ENCODE peak calls at places on chromosomes 11 and 22, in seven cellular contexts. One of them, this sample, is unnamed.

GRCh38 chr22:49930596-49931412 is 12.4 kb downstream of the CRELD2 start:
- DNase-seq in B cell: peak; percentile 84
- DNase-seq in activated CD8-positive, alpha-beta memory T cell treated with anti-CD3 and anti-CD28 coated beads for 1 hour: no peak
- DNase-seq in stromal cell of bone marrow: peak; percentile 33
- DNase-seq in HL-60: peak; percentile 91
- DNase-seq in SJCRH30: peak; percentile 92
- DNase-seq in substantia nigra: peak; percentile 55
- DNase-seq in this sample: no peak

GRCh38 chr11:75583710-75584658 is 21.9 kb downstream of the SERPINH1 start:
- DNase-seq in B cell: peak; percentile 31
- DNase-seq in activated CD8-positive, alpha-beta memory T cell treated with anti-CD3 and anti-CD28 coated beads for 1 hour: no peak
- DNase-seq in stromal cell of bone marrow: no peak
- DNase-seq in HL-60: no peak
- DNase-seq in SJCRH30: peak; percentile 32
- DNase-seq in substantia nigra: no peak
- DNase-seq in this sample: no peak

GRCh38 chr11:126307706-126308105 is 3.8 kb downstream of the DCPS start:
- DNase-seq in B cell: no peak
- DNase-seq in activated CD8-positive, alpha-beta memory T cell treated with anti-CD3 and anti-CD28 coated beads for 1 hour: no peak
- DNase-seq in stromal cell of bone marrow: no peak
- DNase-seq in HL-60: peak; percentile 75
- DNase-seq in SJCRH30: peak; percentile 84
- DNase-seq in substantia nigra: no peak
- DNase-seq in this sample: no peak

GRCh38 chr11:44658451-44658850 is 68.3 kb upstream of the TSPAN18 start:
- DNase-seq in B cell: no peak
- DNase-seq in activated CD8-positive, alpha-beta memory T cell treated with anti-CD3 and anti-CD28 coated beads for 1 hour: no peak
- DNase-seq in stromal cell of bone marrow: no peak
- DNase-seq in HL-60: no peak
- DNase-seq in SJCRH30: no peak
- DNase-seq in substantia nigra: no peak
- DNase-seq in this sample: no peak

GRCh38 chr11:109733245-109733644 is 311.3 kb downstream of the C11orf87 start:
- DNase-seq in B cell: no peak
- DNase-seq in activated CD8-positive, alpha-beta memory T cell treated with anti-CD3 and anti-CD28 coated beads for 1 hour: no peak
- DNase-seq in stromal cell of bone marrow: no peak
- DNase-seq in HL-60: no peak
- DNase-seq in SJCRH30: no peak
- DNase-seq in substantia nigra: no peak
- DNase-seq in this sample: no peak

GRCh38 chr11:68083517-68083916 is 37.7 kb downstream of the CHKA start:
- DNase-seq in B cell: no peak
- DNase-seq in activated CD8-positive, alpha-beta memory T cell treated with anti-CD3 and anti-CD28 coated beads for 1 hour: no peak
- DNase-seq in stromal cell of bone marrow: no peak
- DNase-seq in HL-60: no peak
- DNase-seq in SJCRH30: no peak
- DNase-seq in substantia nigra: no peak
- DNase-seq in this sample: no peak

GRCh38 chr11:65718964-65719492 is 1.6 kb downstream of the RNASEH2C start:
- DNase-seq in B cell: no peak
- DNase-seq in activated CD8-positive, alpha-beta memory T cell treated with anti-CD3 and anti-CD28 coated beads for 1 hour: no peak
- DNase-seq in stromal cell of bone marrow: peak; percentile 11
- DNase-seq in HL-60: no peak
- DNase-seq in SJCRH30: no peak
- DNase-seq in substantia nigra: peak; percentile 10
- DNase-seq in this sample: no peak

GRCh38 chr11:69063671-69064260 is 15.0 kb downstream of the TPCN2 start:
- DNase-seq in B cell: no peak
- DNase-seq in activated CD8-positive, alpha-beta memory T cell treated with anti-CD3 and anti-CD28 coated beads for 1 hour: no peak
- DNase-seq in stromal cell of bone marrow: no peak
- DNase-seq in HL-60: no peak
- DNase-seq in SJCRH30: no peak
- DNase-seq in substantia nigra: no peak
- DNase-seq in this sample: no peak

GRCh38 chr11:18310800-18311340 is 11.1 kb downstream of the HPS5 start:
- DNase-seq in B cell: peak; percentile 23
- DNase-seq in activated CD8-positive, alpha-beta memory T cell treated with anti-CD3 and anti-CD28 coated beads for 1 hour: no peak
- DNase-seq in stromal cell of bone marrow: no peak
- DNase-seq in HL-60: peak; percentile 80
- DNase-seq in SJCRH30: peak; percentile 59
- DNase-seq in substantia nigra: no peak
- DNase-seq in this sample: no peak

GRCh38 chr22:21933899-21934298 is 18.7 kb downstream of the PPM1F start:
- DNase-seq in B cell: no peak
- DNase-seq in activated CD8-positive, alpha-beta memory T cell treated with anti-CD3 and anti-CD28 coated beads for 1 hour: no peak
- DNase-seq in stromal cell of bone marrow: no peak
- DNase-seq in HL-60: no peak
- DNase-seq in SJCRH30: no peak
- DNase-seq in substantia nigra: peak; percentile 55
- DNase-seq in this sample: no peak

GRCh38 chr22:20438678-20439492 is 1.3 kb upstream of the SCARF2 start:
- DNase-seq in B cell: no peak
- DNase-seq in activated CD8-positive, alpha-beta memory T cell treated with anti-CD3 and anti-CD28 coated beads for 1 hour: no peak
- DNase-seq in stromal cell of bone marrow: no peak
- DNase-seq in HL-60: no peak
- DNase-seq in SJCRH30: no peak
- DNase-seq in substantia nigra: no peak
- DNase-seq in this sample: no peak

GRCh38 chr11:10605941-10606381 is 37.5 kb upstream of the LYVE1 start:
- DNase-seq in B cell: peak; percentile 27
- DNase-seq in activated CD8-positive, alpha-beta memory T cell treated with anti-CD3 and anti-CD28 coated beads for 1 hour: no peak
- DNase-seq in stromal cell of bone marrow: peak; percentile 79
- DNase-seq in HL-60: peak; percentile 90
- DNase-seq in SJCRH30: no peak
- DNase-seq in substantia nigra: peak; percentile 20
- DNase-seq in this sample: no peak

GRCh38 chr22:44537016-44537936 is 39.2 kb upstream of the RTL6 start:
- DNase-seq in B cell: no peak
- DNase-seq in activated CD8-positive, alpha-beta memory T cell treated with anti-CD3 and anti-CD28 coated beads for 1 hour: no peak
- DNase-seq in stromal cell of bone marrow: no peak
- DNase-seq in HL-60: no peak
- DNase-seq in SJCRH30: peak; percentile 63
- DNase-seq in substantia nigra: no peak
- DNase-seq in this sample: no peak

GRCh38 chr11:68549789-68550484 is 89.4 kb downstream of the PPP6R3 start:
- DNase-seq in B cell: no peak
- DNase-seq in activated CD8-positive, alpha-beta memory T cell treated with anti-CD3 and anti-CD28 coated beads for 1 hour: no peak
- DNase-seq in stromal cell of bone marrow: no peak
- DNase-seq in HL-60: no peak
- DNase-seq in SJCRH30: no peak
- DNase-seq in substantia nigra: no peak
- DNase-seq in this sample: no peak

GRCh38 chr11:32137263-32137662 is 46.4 kb downstream of the RCN1 start:
- DNase-seq in B cell: no peak
- DNase-seq in activated CD8-positive, alpha-beta memory T cell treated with anti-CD3 and anti-CD28 coated beads for 1 hour: no peak
- DNase-seq in stromal cell of bone marrow: peak; percentile 91
- DNase-seq in HL-60: no peak
- DNase-seq in SJCRH30: peak; percentile 61
- DNase-seq in substantia nigra: no peak
- DNase-seq in this sample: no peak

GRCh38 chr11:119673389-119674336 is 55.3 kb downstream of the NECTIN1 start:
- DNase-seq in B cell: peak; percentile 65
- DNase-seq in activated CD8-positive, alpha-beta memory T cell treated with anti-CD3 and anti-CD28 coated beads for 1 hour: no peak
- DNase-seq in stromal cell of bone marrow: no peak
- DNase-seq in HL-60: peak; percentile 91
- DNase-seq in SJCRH30: no peak
- DNase-seq in substantia nigra: no peak
- DNase-seq in this sample: no peak

GRCh38 chr22:37508431-37508963 is 10.7 kb downstream of the CARD10 start:
- DNase-seq in B cell: no peak
- DNase-seq in activated CD8-positive, alpha-beta memory T cell treated with anti-CD3 and anti-CD28 coated beads for 1 hour: no peak
- DNase-seq in stromal cell of bone marrow: no peak
- DNase-seq in HL-60: no peak
- DNase-seq in SJCRH30: no peak
- DNase-seq in substantia nigra: no peak
- DNase-seq in this sample: no peak

GRCh38 chr11:13304655-13305340 is 27.2 kb downstream of the BMAL1 start:
- DNase-seq in B cell: no peak
- DNase-seq in activated CD8-positive, alpha-beta memory T cell treated with anti-CD3 and anti-CD28 coated beads for 1 hour: no peak
- DNase-seq in stromal cell of bone marrow: no peak
- DNase-seq in HL-60: peak; percentile 46
- DNase-seq in SJCRH30: no peak
- DNase-seq in substantia nigra: no peak
- DNase-seq in this sample: no peak

GRCh38 chr22:37544955-37545702 is 15.2 kb upstream of the CDC42EP1 start:
- DNase-seq in B cell: peak; percentile 43
- DNase-seq in activated CD8-positive, alpha-beta memory T cell treated with anti-CD3 and anti-CD28 coated beads for 1 hour: peak; percentile 24
- DNase-seq in stromal cell of bone marrow: no peak
- DNase-seq in HL-60: peak; percentile 68
- DNase-seq in SJCRH30: peak; percentile 86
- DNase-seq in substantia nigra: peak; percentile 48
- DNase-seq in this sample: peak; percentile 34

GRCh38 chr22:50141891-50142363 is 28.6 kb upstream of the PANX2 start:
- DNase-seq in B cell: no peak
- DNase-seq in activated CD8-positive, alpha-beta memory T cell treated with anti-CD3 and anti-CD28 coated beads for 1 hour: no peak
- DNase-seq in stromal cell of bone marrow: no peak
- DNase-seq in HL-60: no peak
- DNase-seq in SJCRH30: no peak
- DNase-seq in substantia nigra: no peak
- DNase-seq in this sample: no peak

GRCh38 chr11:118497831-118498230 is 29.4 kb upstream of the TTC36 start:
- DNase-seq in B cell: no peak
- DNase-seq in activated CD8-positive, alpha-beta memory T cell treated with anti-CD3 and anti-CD28 coated beads for 1 hour: no peak
- DNase-seq in stromal cell of bone marrow: no peak
- DNase-seq in HL-60: no peak
- DNase-seq in SJCRH30: peak; percentile 24
- DNase-seq in substantia nigra: no peak
- DNase-seq in this sample: no peak

GRCh38 chr11:47391077-47391583 is 12.8 kb upstream of the SPI1 start:
- DNase-seq in B cell: peak; percentile 44
- DNase-seq in activated CD8-positive, alpha-beta memory T cell treated with anti-CD3 and anti-CD28 coated beads for 1 hour: no peak
- DNase-seq in stromal cell of bone marrow: no peak
- DNase-seq in HL-60: peak; percentile 90
- DNase-seq in SJCRH30: no peak
- DNase-seq in substantia nigra: no peak
- DNase-seq in this sample: no peak

GRCh38 chr11:86629070-86629706 is 43.2 kb downstream of the ME3 start:
- DNase-seq in B cell: no peak
- DNase-seq in activated CD8-positive, alpha-beta memory T cell treated with anti-CD3 and anti-CD28 coated beads for 1 hour: no peak
- DNase-seq in stromal cell of bone marrow: peak; percentile 54
- DNase-seq in HL-60: no peak
- DNase-seq in SJCRH30: no peak
- DNase-seq in substantia nigra: no peak
- DNase-seq in this sample: no peak

This sample was measured in activated CD4-positive, alpha-beta T cell treated with anti-CD3 and anti-CD28 coated beads, Interleukin-2, amount 50 U/mL, for 4 hours.